ENCODE peak calls at places on chromosomes 2 and 18, in eight cellular contexts. H is COR-L47; X is posterior vena cava; Z is kidney epithelial cell; D is RPMI7951; K is stimulated activated CD4-positive, alpha-beta T cell treated with anti-CD3 and anti-CD28 coated beads, Interleukin-1b, Interleukin-23, amount 100 ng/mL, for 24 hours; M is KG1; C is AG09309. O is an unnamed sample.

GRCh38 chr2:212409560-212409959 is 129.0 kb downstream of the ERBB4 start:
- DNase-seq in H (no peak), X (no peak), Z (no peak), D (no peak), K (no peak), M (no peak), C (no peak), O (no peak)

GRCh38 chr2:65397122-65397521 is 35.3 kb downstream of the SPRED2 start:
- DNase-seq in H (no peak), X (no peak), Z (no peak), D (peak), K (no peak), M (no peak), C (no peak), O (no peak)

GRCh38 chr2:180892081-180892480 is 88.3 kb upstream of the UBE2E3 start:
- DNase-seq in H (no peak), X (no peak), Z (no peak), D (no peak), K (no peak), M (no peak), C (no peak), O (no peak)

GRCh38 chr2:193011870-193012269 is 817.1 kb upstream of the TMEFF2 start:
- DNase-seq in H (no peak), X (no peak), Z (no peak), D (no peak), K (no peak), M (no peak), C (no peak), O (peak)

GRCh38 chr18:48790226-48790863 is 160.4 kb downstream of the SMAD7 start:
- DNase-seq in H (no peak), X (peak), Z (no peak), D (no peak), K (no peak), M (no peak), C (no peak), O (peak)

GRCh38 chr2:231050018-231050901 is 6.4 kb upstream of the PSMD1 start:
- DNase-seq in H (no peak), X (no peak), Z (no peak), D (no peak), K (no peak), M (no peak), C (no peak), O (no peak)

GRCh38 chr2:58070765-58071164 is 24.2 kb downstream of the VRK2 start:
- DNase-seq in H (no peak), X (no peak), Z (no peak), D (no peak), K (no peak), M (no peak), C (no peak), O (no peak)

GRCh38 chr18:79911009-79911870 is 40.2 kb downstream of the SLC66A2 start:
- DNase-seq in H (no peak), X (peak), Z (no peak), D (no peak), K (no peak), M (no peak), C (no peak), O (peak)

GRCh38 chr2:36462311-36462710 is 106.7 kb downstream of the CRIM1 start:
- DNase-seq in H (no peak), X (no peak), Z (peak), D (no peak), K (no peak), M (no peak), C (no peak), O (no peak)

GRCh38 chr2:239534581-239535412 is 134.0 kb upstream of the HDAC4 start:
- DNase-seq in H (peak), X (peak), Z (no peak), D (no peak), K (no peak), M (no peak), C (no peak), O (no peak)

GRCh38 chr2:157444643-157445040 is 753 bp upstream of the CYTIP start:
- DNase-seq in H (no peak), X (no peak), Z (no peak), D (no peak), K (no peak), M (no peak), C (no peak), O (no peak)

GRCh38 chr2:208657468-208657867 is 250.9 kb downstream of the PTH2R start:
- DNase-seq in H (no peak), X (no peak), Z (no peak), D (no peak), K (no peak), M (no peak), C (no peak), O (no peak)

GRCh38 chr2:159202568-159203071 is 83.9 kb downstream of the WDSUB1 start:
- DNase-seq in H (no peak), X (peak), Z (peak), D (peak), K (no peak), M (no peak), C (peak), O (no peak)

GRCh38 chr2:72291059-72291458 is 143.4 kb upstream of the CYP26B1 start:
- DNase-seq in H (no peak), X (no peak), Z (no peak), D (no peak), K (no peak), M (no peak), C (no peak), O (no peak)

GRCh38 chr2:219286436-219287115 is 7.4 kb downstream of the DNAJB2 start:
- DNase-seq in H (no peak), X (peak), Z (no peak), D (no peak), K (no peak), M (no peak), C (no peak), O (no peak)

GRCh38 chr2:171531291-171531690 is 9.0 kb downstream of the CYBRD1 start:
- DNase-seq in H (no peak), X (peak), Z (no peak), D (peak), K (no peak), M (no peak), C (no peak), O (no peak)

GRCh38 chr2:159119652-159120257 is 151.3 kb downstream of the TANC1 start:
- DNase-seq in H (no peak), X (no peak), Z (no peak), D (peak), K (no peak), M (no peak), C (no peak), O (no peak)

GRCh38 chr2:224941958-224942357 is 100.3 kb downstream of the DOCK10 start:
- DNase-seq in H (no peak), X (no peak), Z (no peak), D (no peak), K (no peak), M (no peak), C (no peak), O (no peak)

GRCh38 chr2:122136071-122136470 is 380.6 kb downstream of the TSN start:
- DNase-seq in H (peak), X (no peak), Z (no peak), D (peak), K (no peak), M (no peak), C (no peak), O (no peak)

GRCh38 chr18:12372406-12372805 is 4.6 kb downstream of the AFG3L2 start:
- DNase-seq in H (no peak), X (no peak), Z (no peak), D (no peak), K (no peak), M (no peak), C (no peak), O (no peak)

GRCh38 chr2:95387358-95387757 is 15.2 kb upstream of the FAHD2A start:
- DNase-seq in H (no peak), X (peak), Z (no peak), D (no peak), K (no peak), M (no peak), C (no peak), O (peak)

GRCh38 chr2:20635698-20636584 is 15.0 kb downstream of the HS1BP3 start:
- DNase-seq in H (peak), X (peak), Z (no peak), D (peak), K (peak), M (no peak), C (peak), O (peak)

GRCh38 chr2:76678358-76679024 is 843.7 kb downstream of the LRRTM4 start:
- DNase-seq in H (no peak), X (no peak), Z (no peak), D (no peak), K (no peak), M (no peak), C (no peak), O (no peak)

GRCh38 chr18:48868468-48869466 is 82.0 kb downstream of the SMAD7 start:
- DNase-seq in H (no peak), X (peak), Z (no peak), D (no peak), K (peak), M (no peak), C (no peak), O (no peak)

GRCh38 chr18:22283397-22283796 is 114.0 kb downstream of the GATA6 start:
- DNase-seq in H (no peak), X (no peak), Z (no peak), D (peak), K (no peak), M (no peak), C (no peak), O (no peak)